ENCODE peak calls at places on chromosomes 5 and 9, in seven cellular contexts. F is transverse colon, A is H1, G is IMR-90, T is body of pancreas, R is uterus, S is breast epithelium. X is an unnamed sample. For H3K36me3 and H3K27me3, the result is how much of the 10 kb centered on the place peaks cover.

GRCh38 chr9:81609782-81610738 is 79.3 kb downstream of the TLE1 start:
- DNase-seq in F (no peak), A (no peak), G (peak), T (no peak), R (no peak), S (no peak), X (no peak)

GRCh38 chr9:129221233-129221632 is 43.2 kb upstream of the IER5L start:
- DNase-seq in F (no peak), A (no peak), G (no peak), T (peak), R (no peak), S (no peak), X (no peak)

GRCh38 chr5:172747471-172747870 is 23.5 kb downstream of the DUSP1 start:
- DNase-seq in F (no peak), A (no peak), G (no peak), T (no peak), R (no peak), S (no peak), X (no peak)

GRCh38 chr9:12774861-12775367 is at the start of gene LURAP1L:
- DNase-seq in F (peak), A (peak), G (peak), T (peak), R (peak), S (no peak), X (no peak)

GRCh38 chr9:116935149-116935897 is 248.2 kb downstream of the TRIM32 start:
- DNase-seq in F (no peak), A (no peak), G (no peak), T (no peak), R (no peak), S (no peak), X (no peak)

GRCh38 chr9:137064027-137064879 is 6.1 kb downstream of the SAPCD2 start:
- DNase-seq in F (peak), A (peak), G (no peak), T (peak), R (peak), S (no peak), X (peak)

GRCh38 chr5:96330532-96331140 is 102.4 kb downstream of the PCSK1 start:
- DNase-seq in F (no peak), A (no peak), G (no peak), T (no peak), R (no peak), S (no peak), X (no peak)

GRCh38 chr9:98529841-98530240 is 178.9 kb downstream of the GABBR2 start:
- DNase-seq in F (no peak), A (no peak), G (no peak), T (no peak), R (no peak), S (no peak), X (no peak)

GRCh38 chr9:113154471-113154870 is 3.7 kb downstream of the SLC31A2 start:
- DNase-seq in F (no peak), A (no peak), G (peak), T (peak), R (no peak), S (no peak), X (no peak)

GRCh38 chr9:132780230-132781007 is 97.7 kb downstream of the AK8 start:
- DNase-seq in F (no peak), A (peak), G (no peak), T (no peak), R (no peak), S (no peak), X (no peak)

GRCh38 chr9:108125541-108125940 is 636.0 kb upstream of the KLF4 start:
- DNase-seq in F (no peak), A (peak), G (no peak), T (no peak), R (no peak), S (no peak), X (no peak)

GRCh38 chr9:134252084-134252830 is 74.0 kb upstream of the RXRA start:
- DNase-seq in F (no peak), A (no peak), G (no peak), T (no peak), R (no peak), S (no peak), X (no peak)
- TF ChIP-seq POLR2A in F (no peak), A (no peak), G (no peak), T (no peak), R (no peak), S (no peak), X (no peak)

GRCh38 chr5:176881021-176881749 is 18.0 kb downstream of the HK3 start:
- DNase-seq in F (no peak), A (no peak), G (no peak), T (no peak), R (no peak), S (no peak), X (no peak)

GRCh38 chr5:176880393-176881020 is 18.6 kb downstream of the HK3 start:
- DNase-seq in F (no peak), A (no peak), G (no peak), T (no peak), R (no peak), S (no peak), X (no peak)

GRCh38 chr5:176878463-176878862 is 20.7 kb downstream of the HK3 start:
- DNase-seq in F (no peak), A (no peak), G (no peak), T (no peak), R (no peak), S (no peak), X (no peak)

GRCh38 chr5:176878906-176879662 is 20.1 kb downstream of the HK3 start:
- DNase-seq in F (no peak), A (no peak), G (no peak), T (no peak), R (no peak), S (no peak), X (no peak)

DNA sequence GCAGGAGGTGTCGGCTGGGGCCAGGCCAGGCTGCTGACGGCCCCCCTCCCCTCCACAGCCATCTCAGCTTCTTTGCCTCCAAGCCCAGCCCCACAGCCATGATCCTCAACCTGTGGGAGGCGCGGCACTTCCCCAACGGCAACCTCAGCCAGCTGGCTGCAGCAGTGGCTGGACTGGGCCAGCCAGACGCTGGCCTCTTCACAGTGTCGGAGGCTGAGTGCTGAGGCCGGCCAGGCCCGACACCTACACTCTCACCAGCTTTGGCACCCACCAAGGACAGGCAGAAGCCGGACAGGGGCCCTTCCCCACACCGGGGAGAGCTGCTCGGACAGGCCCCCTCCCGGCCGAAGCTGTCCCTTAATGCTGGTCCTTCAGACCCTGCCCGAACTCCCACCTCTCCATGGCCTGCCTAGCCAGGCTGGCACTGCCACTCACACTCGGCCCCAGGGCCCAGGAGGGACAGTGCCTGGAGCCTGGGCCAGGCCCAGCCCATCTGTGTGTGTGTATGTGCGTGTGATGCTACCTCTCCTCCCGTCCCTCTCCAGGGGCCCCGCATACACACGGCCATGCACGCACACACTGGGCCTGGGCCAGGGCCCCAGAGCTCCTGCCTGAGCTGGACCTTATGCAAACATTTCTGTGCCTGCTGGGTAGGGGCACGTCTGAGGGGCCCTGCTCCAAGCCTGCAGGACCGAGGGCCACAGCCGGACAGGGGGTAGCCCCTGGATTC is 19.3 kb downstream of the HK3 start:
- DNase-seq in F (no peak), A (no peak), G (no peak), T (no peak), R (no peak), S (no peak), X (no peak)
- H3K36me3 ChIP-seq in F (under half), A (under half), G (under half), T (under half), R (under half), S (under half), X (under half)

GRCh38 chr5:88684136-88684500 is 198.9 kb downstream of the MEF2C start:
- DNase-seq in F (no peak), A (no peak), G (no peak), T (no peak), R (no peak), S (no peak), X (no peak)
- H3K27me3 ChIP-seq in F (half or more), A (half or more), G (half or more), T (half or more), R (under half), S (half or more), X (under half)

DNA sequence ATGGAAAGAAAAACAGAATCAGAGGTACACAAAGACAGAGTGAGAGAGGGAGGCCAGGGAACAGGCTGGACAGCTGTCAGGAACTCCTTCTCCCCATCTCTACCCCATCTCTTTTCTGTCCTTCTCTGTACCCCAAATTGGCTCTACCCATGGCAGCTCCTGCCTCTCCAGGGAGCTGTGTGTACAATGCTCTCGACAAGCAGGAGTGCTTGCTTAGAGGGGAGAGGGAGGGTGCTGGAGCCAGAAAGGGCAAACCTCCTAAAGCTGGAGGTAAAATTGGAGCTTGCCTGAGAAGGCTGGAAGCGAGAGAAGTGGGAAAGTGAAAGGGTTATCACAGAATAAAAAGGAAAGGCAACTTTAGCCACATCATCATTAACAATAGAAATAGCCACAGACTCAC is 6.4 kb downstream of the TPM2 start:
- DNase-seq in F (no peak), A (no peak), G (no peak), T (no peak), R (no peak), S (no peak), X (no peak)
- TF ChIP-seq POLR2A in F (no peak), A (no peak), G (no peak), T (no peak), R (no peak), S (no peak), X (no peak)

GRCh38 chr9:130463141-130463540 is 18.4 kb downstream of the ASS1 start:
- DNase-seq in F (no peak), A (no peak), G (no peak), T (no peak), R (no peak), S (no peak), X (no peak)
- H3K36me3 ChIP-seq in F (under half), A (under half), G (under half), T (under half), R (under half), S (under half), X (under half)

DNA sequence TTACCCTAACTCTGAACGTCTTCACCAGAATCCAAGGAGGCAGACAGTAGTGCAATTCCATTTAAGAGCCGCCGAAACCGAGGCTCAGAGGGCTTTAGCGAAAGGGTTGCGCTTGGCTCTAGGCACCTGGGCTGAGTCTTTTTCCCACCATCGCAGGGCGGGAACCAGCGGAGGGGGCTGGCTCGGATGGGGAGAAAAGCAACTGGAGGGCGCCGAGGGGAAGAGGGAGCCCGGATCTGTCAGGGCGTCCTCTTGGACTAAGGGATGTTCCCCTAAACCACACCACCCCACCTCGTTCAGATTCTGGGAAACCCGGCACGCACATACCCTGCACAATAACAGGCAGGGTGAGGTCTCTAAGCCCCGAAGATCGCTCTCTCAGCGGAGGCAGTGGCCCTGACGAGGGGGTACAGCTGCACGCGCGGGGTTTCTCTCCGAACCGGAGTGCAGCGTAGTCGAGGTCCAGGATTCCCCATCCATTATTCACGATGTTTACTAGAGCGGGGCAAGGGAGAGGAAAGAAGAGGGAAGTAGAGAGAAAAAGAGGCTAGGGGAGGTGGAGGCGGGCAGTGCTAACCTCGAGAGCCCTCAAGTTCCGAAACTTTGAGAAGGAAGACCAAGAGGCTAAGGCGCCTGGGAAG is 1.3 kb upstream of the POU4F3 start:
- DNase-seq in F (no peak), A (peak), G (no peak), T (no peak), R (no peak), S (no peak), X (no peak)
- H3K27me3 ChIP-seq in F (half or more), A (half or more), G (half or more), T (under half), R (under half), S (half or more), X (under half)